ENCODE peak calls at places on chromosomes 6 and 20, in four cellular contexts. One of them, this sample, is unnamed.

GRCh38 chr6:8059129-8059528 is 5.1 kb downstream of the BLOC1S5 start:
- DNase-seq in upper lobe of left lung: no peak
- DNase-seq in effector CD4-positive, alpha-beta T cell: no peak
- DNase-seq in NCI-H1417: no peak
- DNase-seq in this sample: no peak

GRCh38 chr6:164113637-164114036 is 699.1 kb downstream of the QKI start:
- DNase-seq in upper lobe of left lung: no peak
- DNase-seq in effector CD4-positive, alpha-beta T cell: no peak
- DNase-seq in NCI-H1417: no peak
- DNase-seq in this sample: no peak

GRCh38 chr6:13814938-13815575 is 700 bp upstream of the MCUR1 start:
- DNase-seq in upper lobe of left lung: no peak
- DNase-seq in effector CD4-positive, alpha-beta T cell: no peak
- DNase-seq in NCI-H1417: peak
- DNase-seq in this sample: no peak

GRCh38 chr6:33589723-33590530 is 9.9 kb upstream of the BAK1 start:
- DNase-seq in upper lobe of left lung: no peak
- DNase-seq in effector CD4-positive, alpha-beta T cell: no peak
- DNase-seq in NCI-H1417: peak
- DNase-seq in this sample: no peak

GRCh38 chr6:17584241-17584803 is 15.8 kb upstream of the FAM8A1 start:
- DNase-seq in upper lobe of left lung: no peak
- DNase-seq in effector CD4-positive, alpha-beta T cell: no peak
- DNase-seq in NCI-H1417: peak
- DNase-seq in this sample: no peak

GRCh38 chr20:34177060-34177459 is 64.2 kb upstream of the ASIP start:
- DNase-seq in upper lobe of left lung: no peak
- DNase-seq in effector CD4-positive, alpha-beta T cell: no peak
- DNase-seq in NCI-H1417: no peak
- DNase-seq in this sample: no peak

GRCh38 chr20:4082406-4083102 is 67.2 kb upstream of the RNF24 start:
- DNase-seq in upper lobe of left lung: no peak
- DNase-seq in effector CD4-positive, alpha-beta T cell: peak
- DNase-seq in NCI-H1417: no peak
- DNase-seq in this sample: no peak

GRCh38 chr6:27726620-27727023 is 185.6 kb downstream of the OR2B2 start:
- DNase-seq in upper lobe of left lung: no peak
- DNase-seq in effector CD4-positive, alpha-beta T cell: no peak
- DNase-seq in NCI-H1417: no peak
- DNase-seq in this sample: no peak

GRCh38 chr6:12605888-12606345 is 110.7 kb upstream of the PHACTR1 start:
- DNase-seq in upper lobe of left lung: no peak
- DNase-seq in effector CD4-positive, alpha-beta T cell: no peak
- DNase-seq in NCI-H1417: peak
- DNase-seq in this sample: no peak

GRCh38 chr20:19938421-19938787 is 78.8 kb upstream of the NAA20 start:
- DNase-seq in upper lobe of left lung: no peak
- DNase-seq in effector CD4-positive, alpha-beta T cell: no peak
- DNase-seq in NCI-H1417: no peak
- DNase-seq in this sample: no peak

GRCh38 chr20:33830371-33830770 is 19.2 kb downstream of the CHMP4B start:
- DNase-seq in upper lobe of left lung: no peak
- DNase-seq in effector CD4-positive, alpha-beta T cell: no peak
- DNase-seq in NCI-H1417: no peak
- DNase-seq in this sample: no peak

GRCh38 chr6:5645275-5645674 is 361.4 kb downstream of the NRN1 start:
- DNase-seq in upper lobe of left lung: no peak
- DNase-seq in effector CD4-positive, alpha-beta T cell: no peak
- DNase-seq in NCI-H1417: no peak
- DNase-seq in this sample: no peak

GRCh38 chr6:14282326-14282725 is 164.8 kb downstream of the CD83 start:
- DNase-seq in upper lobe of left lung: no peak
- DNase-seq in effector CD4-positive, alpha-beta T cell: no peak
- DNase-seq in NCI-H1417: no peak
- DNase-seq in this sample: no peak

GRCh38 chr6:5729813-5730212 is 276.9 kb downstream of the NRN1 start:
- DNase-seq in upper lobe of left lung: no peak
- DNase-seq in effector CD4-positive, alpha-beta T cell: no peak
- DNase-seq in NCI-H1417: no peak
- DNase-seq in this sample: no peak

GRCh38 chr6:158591134-158591809 is 31.4 kb downstream of the TMEM181 start:
- DNase-seq in upper lobe of left lung: no peak
- DNase-seq in effector CD4-positive, alpha-beta T cell: no peak
- DNase-seq in NCI-H1417: no peak
- DNase-seq in this sample: no peak

GRCh38 chr6:166477647-166478365 is 95.1 kb upstream of the MPC1 start:
- DNase-seq in upper lobe of left lung: no peak
- DNase-seq in effector CD4-positive, alpha-beta T cell: no peak
- DNase-seq in NCI-H1417: no peak
- DNase-seq in this sample: no peak

GRCh38 chr6:155050311-155050710 is 55.2 kb downstream of the TIAM2 start:
- DNase-seq in upper lobe of left lung: no peak
- DNase-seq in effector CD4-positive, alpha-beta T cell: no peak
- DNase-seq in NCI-H1417: no peak
- DNase-seq in this sample: no peak

GRCh38 chr20:1894951-1895673 is at the start of gene SIRPA:
- DNase-seq in upper lobe of left lung: peak
- DNase-seq in effector CD4-positive, alpha-beta T cell: no peak
- DNase-seq in NCI-H1417: peak
- DNase-seq in this sample: no peak

GRCh38 chr6:30259140-30260035 is 46.2 kb upstream of the TRIM26 start:
- DNase-seq in upper lobe of left lung: peak
- DNase-seq in effector CD4-positive, alpha-beta T cell: peak
- DNase-seq in NCI-H1417: peak
- DNase-seq in this sample: peak

GRCh38 chr6:68756454-68757375 is 121.6 kb downstream of the ADGRB3 start:
- DNase-seq in upper lobe of left lung: no peak
- DNase-seq in effector CD4-positive, alpha-beta T cell: no peak
- DNase-seq in NCI-H1417: no peak
- DNase-seq in this sample: no peak

GRCh38 chr20:13650474-13650873 is 11.7 kb upstream of the TASP1 start:
- DNase-seq in upper lobe of left lung: no peak
- DNase-seq in effector CD4-positive, alpha-beta T cell: no peak
- DNase-seq in NCI-H1417: no peak
- DNase-seq in this sample: no peak

GRCh38 chr6:98931710-98932109 is 16.0 kb downstream of the FBXL4 start:
- DNase-seq in upper lobe of left lung: no peak
- DNase-seq in effector CD4-positive, alpha-beta T cell: no peak
- DNase-seq in NCI-H1417: no peak
- DNase-seq in this sample: no peak

GRCh38 chr6:1609662-1610496 is at the start of gene FOXC1:
- DNase-seq in upper lobe of left lung: peak
- DNase-seq in effector CD4-positive, alpha-beta T cell: no peak
- DNase-seq in NCI-H1417: peak
- DNase-seq in this sample: no peak

GRCh38 chr6:34929241-34929978 is 40.4 kb downstream of the ANKS1A start:
- DNase-seq in upper lobe of left lung: no peak
- DNase-seq in effector CD4-positive, alpha-beta T cell: no peak
- DNase-seq in NCI-H1417: no peak
- DNase-seq in this sample: no peak

GRCh38 chr6:37987008-37987407 is 167.5 kb downstream of the ZFAND3 start:
- DNase-seq in upper lobe of left lung: no peak
- DNase-seq in effector CD4-positive, alpha-beta T cell: no peak
- DNase-seq in NCI-H1417: no peak
- DNase-seq in this sample: no peak

GRCh38 chr6:134911532-134911931 is 38.4 kb downstream of the ALDH8A1 start:
- DNase-seq in upper lobe of left lung: no peak
- DNase-seq in effector CD4-positive, alpha-beta T cell: no peak
- DNase-seq in NCI-H1417: no peak
- DNase-seq in this sample: no peak

GRCh38 chr6:47737406-47737805 is 39.0 kb downstream of the ADGRF4 start:
- DNase-seq in upper lobe of left lung: no peak
- DNase-seq in effector CD4-positive, alpha-beta T cell: no peak
- DNase-seq in NCI-H1417: no peak
- DNase-seq in this sample: no peak

GRCh38 chr6:31407699-31408098 is 4.3 kb downstream of the MICA start:
- DNase-seq in upper lobe of left lung: no peak
- DNase-seq in effector CD4-positive, alpha-beta T cell: no peak
- DNase-seq in NCI-H1417: no peak
- DNase-seq in this sample: no peak

GRCh38 chr20:10513931-10514575 is 78.9 kb downstream of the SLX4IP start:
- DNase-seq in upper lobe of left lung: no peak
- DNase-seq in effector CD4-positive, alpha-beta T cell: no peak
- DNase-seq in NCI-H1417: no peak
- DNase-seq in this sample: no peak

GRCh38 chr6:65182681-65183080 is 524.3 kb downstream of the EYS start:
- DNase-seq in upper lobe of left lung: no peak
- DNase-seq in effector CD4-positive, alpha-beta T cell: no peak
- DNase-seq in NCI-H1417: no peak
- DNase-seq in this sample: no peak

GRCh38 chr20:40489886-40490285 is 199.2 kb downstream of the MAFB start:
- DNase-seq in upper lobe of left lung: no peak
- DNase-seq in effector CD4-positive, alpha-beta T cell: no peak
- DNase-seq in NCI-H1417: no peak
- DNase-seq in this sample: no peak

This sample was measured in type B pancreatic cell.